ENCODE peak calls at places on chromosome 21, in seven cellular contexts. N is activated CD4-positive, alpha-beta memory T cell treated with anti-CD3 and anti-CD28 coated beads, Interleukin-2, amount 10 ng/mL, durations not matched to agents 7 days and 5 days; C is HFF-Myc; E is islet precursor cell; A is endodermal cell; B is neural progenitor cell; U is GM04504. Q is an unnamed sample.

GRCh38 chr21:39217356-39218081 is 34.3 kb upstream of the PSMG1 start:
- DNase-seq in B (no peak), U (no peak), N (no peak), A (no peak), C (no peak), E (no peak), Q (no peak)

GRCh38 chr21:34579411-34579810 is 35.5 kb downstream of the RCAN1 start:
- DNase-seq in A (peak; percentile 1), E (no peak), C (no peak), N (no peak), B (no peak), U (peak; percentile 39), Q (no peak)

GRCh38 chr21:44653123-44653522 is 1.3 kb downstream of the KRTAP12-4 start:
- DNase-seq in A (no peak), B (no peak), C (no peak), N (no peak), U (no peak), E (no peak), Q (no peak)

GRCh38 chr21:34536311-34536710 is 24.3 kb upstream of the KCNE1 start:
- DNase-seq in N (no peak), B (no peak), A (no peak), U (no peak), E (no peak), C (no peak), Q (peak; percentile 35)

GRCh38 chr21:33162436-33162921 is 67.3 kb upstream of the IFNAR2 start:
- DNase-seq in B (peak; percentile 73), E (no peak), C (no peak), A (no peak), N (no peak), U (no peak), Q (no peak)

GRCh38 chr21:39715804-39716397 is 29.1 kb upstream of the IGSF5 start:
- DNase-seq in A (peak; percentile 76), N (peak; percentile 24), B (peak; percentile 72), C (no peak), U (peak; percentile 10), E (no peak), Q (peak; percentile 49)

GRCh38 chr21:38853421-38853919 is 47.7 kb downstream of the ETS2 start:
- DNase-seq in E (peak; percentile 88), A (no peak), C (no peak), B (no peak), U (no peak), N (no peak), Q (no peak)

GRCh38 chr21:46056450-46056903 is 41.4 kb upstream of the COL6A2 start:
- DNase-seq in C (no peak), E (peak; percentile 52), B (no peak), N (no peak), U (peak; percentile 86), A (peak; percentile 48), Q (no peak)

GRCh38 chr21:36478941-36479340 is 981 bp downstream of the CLDN14 start:
- DNase-seq in B (peak; percentile 55), N (no peak), A (peak; percentile 70), E (no peak), C (no peak), U (no peak), Q (peak; percentile 17)

GRCh38 chr21:44847261-44848056 is 26.0 kb downstream of the PTTG1IP start:
- DNase-seq in B (no peak), E (peak; percentile 54), N (no peak), A (no peak), C (no peak), U (no peak), Q (no peak)

GRCh38 chr21:34126691-34127090 is 53.3 kb downstream of the MRPS6 start:
- DNase-seq in N (no peak), B (no peak), U (peak; percentile 19), A (no peak), C (no peak), E (no peak), Q (no peak)

GRCh38 chr21:43701936-43702784 is 16.8 kb upstream of the PDXK start:
- DNase-seq in C (no peak), E (peak; percentile 51), U (no peak), B (no peak), N (no peak), A (no peak), Q (no peak)

GRCh38 chr21:46368533-46369285 is 44.8 kb downstream of the PCNT start:
- DNase-seq in B (no peak), E (no peak), A (no peak), U (no peak), N (peak; percentile 67), C (no peak), Q (no peak)

GRCh38 chr21:15659768-15660423 is 69.9 kb upstream of the USP25 start:
- DNase-seq in N (no peak), A (no peak), C (peak; percentile 21), B (no peak), U (peak; percentile 46), E (no peak), Q (no peak)

GRCh38 chr21:34852438-34852837 is 183.6 kb downstream of the CLIC6 start:
- DNase-seq in U (no peak), N (no peak), C (no peak), A (no peak), E (no peak), B (no peak), Q (no peak)

GRCh38 chr21:26883768-26884167 is 38.6 kb upstream of the ADAMTS1 start:
- DNase-seq in N (no peak), B (no peak), A (no peak), C (no peak), E (no peak), U (no peak), Q (no peak)

GRCh38 chr21:33232640-33233039 is 2.9 kb downstream of the IFNAR2 start:
- DNase-seq in U (no peak), E (peak; percentile 60), C (no peak), N (no peak), B (no peak), A (no peak), Q (no peak)

GRCh38 chr21:31656199-31657095 is 3.0 kb upstream of the SOD1 start:
- DNase-seq in C (no peak), A (no peak), U (no peak), N (no peak), E (no peak), B (no peak), Q (no peak)

GRCh38 chr21:15204140-15204774 is 139.5 kb upstream of the NRIP1 start:
- DNase-seq in E (no peak), U (no peak), C (no peak), A (no peak), B (no peak), N (no peak), Q (no peak)

GRCh38 chr21:16945580-16945979 is 567.3 kb upstream of the CXADR start:
- DNase-seq in U (no peak), C (no peak), E (no peak), N (no peak), A (no peak), B (no peak), Q (no peak)

GRCh38 chr21:28771790-28772501 is 220.7 kb downstream of the LTN1 start:
- DNase-seq in A (no peak), C (peak; percentile 72), B (no peak), N (no peak), U (peak; percentile 51), E (no peak), Q (no peak)

GRCh38 chr21:40846566-40847411 is at the start of gene DSCAM:
- DNase-seq in N (no peak), E (peak; percentile 66), B (peak; percentile 81), A (peak; percentile 86), U (no peak), C (no peak), Q (peak; percentile 67)

GRCh38 chr21:44870748-44871495 is 2.6 kb downstream of the PTTG1IP start:
- DNase-seq in U (no peak), A (no peak), E (peak; percentile 54), N (no peak), B (no peak), C (no peak), Q (no peak)

GRCh38 chr21:42525228-42525604 is 11.6 kb downstream of the SLC37A1 start:
- DNase-seq in C (no peak), A (no peak), B (peak; percentile 54), E (no peak), U (no peak), N (no peak), Q (peak; percentile 49)

GRCh38 chr21:36858320-36858957 is 108.0 kb downstream of the HLCS start:
- DNase-seq in C (no peak), A (no peak), E (no peak), U (no peak), B (no peak), N (no peak), Q (no peak)

GRCh38 chr21:21232320-21232719 is 234.1 kb downstream of the NCAM2 start:
- DNase-seq in C (no peak), U (no peak), B (peak; percentile 42), N (no peak), E (no peak), A (no peak), Q (peak; percentile 31)

GRCh38 chr21:38805282-38806152 is at the start of gene ETS2:
- DNase-seq in N (peak; percentile 76), C (peak; percentile 78), E (peak; percentile 96), A (peak; percentile 93), U (peak; percentile 74), B (peak; percentile 89), Q (peak; percentile 97)

GRCh38 chr21:38075833-38076567 is 159.7 kb upstream of the KCNJ6 start:
- DNase-seq in E (no peak), U (no peak), N (no peak), B (no peak), C (no peak), A (no peak), Q (no peak)

GRCh38 chr21:44907966-44908364 is 12.7 kb downstream of the ITGB2 start:
- DNase-seq in C (no peak), U (no peak), A (no peak), N (no peak), B (no peak), E (no peak), Q (no peak)

GRCh38 chr21:34521561-34521960 is 9.6 kb upstream of the KCNE1 start:
- DNase-seq in E (peak; percentile 48), C (no peak), N (no peak), B (no peak), A (no peak), U (no peak), Q (no peak)